ENCODE peak calls at places on chromosomes 6 and 20, in nine cellular contexts. One of them, this sample, is unnamed.
A peak's percentile ranks its signal among the peaks of the same experiment; 100 is the strongest.

GRCh38 chr20:39518649-39519048 is 556.5 kb downstream of the DHX35 start:
- DNase-seq in GDM1: no peak
- DNase-seq in coronary artery: no peak
- DNase-seq in activated CD4-positive, CD25-positive, alpha-beta regulatory T cell: no peak
- DNase-seq in activated CD4-positive, alpha-beta T cell treated with anti-CD3 and anti-CD28 coated beads for 1 hour: no peak
- DNase-seq in sciatic nerve: no peak
- DNase-seq in mesenteric fat pad: no peak
- DNase-seq in T-helper 1 cell: no peak
- DNase-seq in effector CD8-positive, alpha-beta T cell: no peak
- DNase-seq in this sample: no peak

GRCh38 chr20:48722002-48722731 is 105.6 kb downstream of the PREX1 start:
- DNase-seq in activated CD4-positive, alpha-beta T cell treated with anti-CD3 and anti-CD28 coated beads for 1 hour: no peak
- DNase-seq in mesenteric fat pad: no peak
- DNase-seq in effector CD8-positive, alpha-beta T cell: no peak
- DNase-seq in sciatic nerve: no peak
- DNase-seq in T-helper 1 cell: no peak
- DNase-seq in activated CD4-positive, CD25-positive, alpha-beta regulatory T cell: no peak
- DNase-seq in GDM1: no peak
- DNase-seq in coronary artery: peak; percentile 84
- DNase-seq in this sample: peak; percentile 86

GRCh38 chr6:135673671-135674309 is 176.2 kb upstream of the AHI1 start:
- DNase-seq in activated CD4-positive, CD25-positive, alpha-beta regulatory T cell: no peak
- DNase-seq in mesenteric fat pad: no peak
- DNase-seq in activated CD4-positive, alpha-beta T cell treated with anti-CD3 and anti-CD28 coated beads for 1 hour: no peak
- DNase-seq in GDM1: no peak
- DNase-seq in coronary artery: no peak
- DNase-seq in T-helper 1 cell: no peak
- DNase-seq in effector CD8-positive, alpha-beta T cell: no peak
- DNase-seq in sciatic nerve: no peak
- DNase-seq in this sample: no peak

GRCh38 chr20:16637814-16638213 is 64.6 kb upstream of the KIF16B start:
- DNase-seq in activated CD4-positive, alpha-beta T cell treated with anti-CD3 and anti-CD28 coated beads for 1 hour: no peak
- DNase-seq in sciatic nerve: no peak
- DNase-seq in coronary artery: no peak
- DNase-seq in GDM1: no peak
- DNase-seq in effector CD8-positive, alpha-beta T cell: no peak
- DNase-seq in T-helper 1 cell: no peak
- DNase-seq in mesenteric fat pad: no peak
- DNase-seq in activated CD4-positive, CD25-positive, alpha-beta regulatory T cell: no peak
- DNase-seq in this sample: no peak

GRCh38 chr6:62283828-62284411 is 2.1 kb downstream of the KHDRBS2 start:
- DNase-seq in coronary artery: no peak
- DNase-seq in activated CD4-positive, alpha-beta T cell treated with anti-CD3 and anti-CD28 coated beads for 1 hour: no peak
- DNase-seq in activated CD4-positive, CD25-positive, alpha-beta regulatory T cell: no peak
- DNase-seq in sciatic nerve: no peak
- DNase-seq in effector CD8-positive, alpha-beta T cell: no peak
- DNase-seq in mesenteric fat pad: no peak
- DNase-seq in GDM1: no peak
- DNase-seq in T-helper 1 cell: no peak
- DNase-seq in this sample: peak; percentile 35

GRCh38 chr6:121105461-121105860 is 228.8 kb downstream of the TBC1D32 start:
- DNase-seq in T-helper 1 cell: no peak
- DNase-seq in coronary artery: no peak
- DNase-seq in sciatic nerve: no peak
- DNase-seq in effector CD8-positive, alpha-beta T cell: no peak
- DNase-seq in activated CD4-positive, CD25-positive, alpha-beta regulatory T cell: no peak
- DNase-seq in activated CD4-positive, alpha-beta T cell treated with anti-CD3 and anti-CD28 coated beads for 1 hour: no peak
- DNase-seq in mesenteric fat pad: no peak
- DNase-seq in GDM1: no peak
- DNase-seq in this sample: no peak

GRCh38 chr20:7843613-7844012 is 96.6 kb downstream of the HAO1 start:
- DNase-seq in sciatic nerve: peak; percentile 70
- DNase-seq in effector CD8-positive, alpha-beta T cell: no peak
- DNase-seq in GDM1: no peak
- DNase-seq in coronary artery: no peak
- DNase-seq in activated CD4-positive, alpha-beta T cell treated with anti-CD3 and anti-CD28 coated beads for 1 hour: no peak
- DNase-seq in T-helper 1 cell: no peak
- DNase-seq in activated CD4-positive, CD25-positive, alpha-beta regulatory T cell: no peak
- DNase-seq in mesenteric fat pad: no peak
- DNase-seq in this sample: no peak

GRCh38 chr6:140285471-140285870 is 911.0 kb upstream of the CITED2 start:
- DNase-seq in effector CD8-positive, alpha-beta T cell: no peak
- DNase-seq in mesenteric fat pad: no peak
- DNase-seq in coronary artery: no peak
- DNase-seq in GDM1: no peak
- DNase-seq in T-helper 1 cell: no peak
- DNase-seq in sciatic nerve: no peak
- DNase-seq in activated CD4-positive, alpha-beta T cell treated with anti-CD3 and anti-CD28 coated beads for 1 hour: no peak
- DNase-seq in activated CD4-positive, CD25-positive, alpha-beta regulatory T cell: no peak
- DNase-seq in this sample: no peak

GRCh38 chr20:63295846-63296245 is 2.9 kb downstream of the COL20A1 start:
- DNase-seq in GDM1: no peak
- DNase-seq in effector CD8-positive, alpha-beta T cell: no peak
- DNase-seq in activated CD4-positive, alpha-beta T cell treated with anti-CD3 and anti-CD28 coated beads for 1 hour: no peak
- DNase-seq in activated CD4-positive, CD25-positive, alpha-beta regulatory T cell: no peak
- DNase-seq in T-helper 1 cell: no peak
- DNase-seq in mesenteric fat pad: no peak
- DNase-seq in sciatic nerve: no peak
- DNase-seq in coronary artery: no peak
- DNase-seq in this sample: no peak

GRCh38 chr6:144343736-144344428 is 58.7 kb downstream of the UTRN start:
- DNase-seq in sciatic nerve: no peak
- DNase-seq in mesenteric fat pad: no peak
- DNase-seq in activated CD4-positive, alpha-beta T cell treated with anti-CD3 and anti-CD28 coated beads for 1 hour: no peak
- DNase-seq in effector CD8-positive, alpha-beta T cell: peak; percentile 12
- DNase-seq in T-helper 1 cell: peak; percentile 28
- DNase-seq in GDM1: peak; percentile 41
- DNase-seq in coronary artery: no peak
- DNase-seq in activated CD4-positive, CD25-positive, alpha-beta regulatory T cell: no peak
- DNase-seq in this sample: peak; percentile 55